ENCODE peak calls at places on chromosomes 2 and 18, in seven cellular contexts. U, F, Y, M, H, B and Q are unnamed samples.

GRCh38 chr2:64329848-64330247 is 124.1 kb upstream of the LGALSL start:
- DNase-seq in M (no peak), H (no peak), B (no peak), F (no peak), U (no peak), Y (no peak), Q (no peak)

GRCh38 chr2:61845320-61845719 is 8.5 kb downstream of the FAM161A start:
- DNase-seq in B (no peak), M (no peak), Y (no peak), F (no peak), H (no peak), U (no peak), Q (no peak)

GRCh38 chr18:69388222-69388621 is 12.5 kb upstream of the DOK6 start:
- DNase-seq in H (no peak), M (no peak), B (no peak), F (no peak), U (no peak), Y (no peak), Q (no peak)

GRCh38 chr2:127590386-127591190 is 55.1 kb downstream of the MYO7B start:
- DNase-seq in F (no peak), M (no peak), Y (no peak), U (no peak), B (no peak), H (no peak), Q (no peak)

GRCh38 chr2:42031281-42031680 is 16.5 kb upstream of the PKDCC start:
- DNase-seq in M (no peak), Y (no peak), F (no peak), H (no peak), U (no peak), B (no peak), Q (no peak)

GRCh38 chr2:126446106-126446695 is 209.8 kb upstream of the GYPC start:
- DNase-seq in H (no peak), M (no peak), B (no peak), Y (no peak), U (no peak), F (no peak), Q (no peak)

GRCh38 chr2:51013060-51013746 is 18.7 kb downstream of the NRXN1 start:
- DNase-seq in B (peak; percentile 28), H (no peak), U (no peak), Y (no peak), M (no peak), F (peak; percentile 10), Q (peak; percentile 17)

GRCh38 chr18:31499157-31499524 is 1.2 kb downstream of the DSG2 start:
- DNase-seq in F (no peak), M (no peak), Y (no peak), B (no peak), H (no peak), U (no peak), Q (peak; percentile 20)

GRCh38 chr2:36562973-36563532 is 34.9 kb downstream of the FEZ2 start:
- DNase-seq in H (no peak), Y (no peak), F (no peak), B (peak; percentile 56), U (no peak), M (no peak), Q (no peak)

GRCh38 chr18:59873616-59874015 is 26.2 kb upstream of the PMAIP1 start:
- DNase-seq in H (no peak), Y (no peak), U (no peak), M (no peak), F (no peak), B (no peak), Q (no peak)
- TF ChIP-seq JUND in H (no peak), Y (no peak), U (no peak), M (no peak), F (no peak), B (no peak), Q (no peak)

GRCh38 chr2:239945751-239946569 is 79.2 kb downstream of the NDUFA10 start:
- DNase-seq in Y (no peak), M (no peak), U (no peak), B (no peak), F (no peak), H (no peak), Q (no peak)

GRCh38 chr2:239944706-239945551 is 80.2 kb downstream of the NDUFA10 start:
- DNase-seq in Y (no peak), M (no peak), H (no peak), B (no peak), F (no peak), U (no peak), Q (no peak)

GRCh38 chr2:239948100-239948881 is 76.9 kb downstream of the NDUFA10 start:
- DNase-seq in B (no peak), Y (no peak), M (no peak), H (no peak), F (no peak), U (no peak), Q (no peak)

GRCh38 chr2:239947361-239948045 is 77.6 kb downstream of the NDUFA10 start:
- DNase-seq in M (no peak), B (no peak), F (no peak), U (no peak), H (no peak), Y (no peak), Q (no peak)

GRCh38 chr2:239946570-239947311 is 78.4 kb downstream of the NDUFA10 start:
- DNase-seq in Y (no peak), M (no peak), B (no peak), U (no peak), H (no peak), F (no peak), Q (no peak)
- TF ChIP-seq JUND in Y (no peak), M (no peak), B (no peak), U (no peak), H (no peak), F (no peak), Q (no peak)

DNA sequence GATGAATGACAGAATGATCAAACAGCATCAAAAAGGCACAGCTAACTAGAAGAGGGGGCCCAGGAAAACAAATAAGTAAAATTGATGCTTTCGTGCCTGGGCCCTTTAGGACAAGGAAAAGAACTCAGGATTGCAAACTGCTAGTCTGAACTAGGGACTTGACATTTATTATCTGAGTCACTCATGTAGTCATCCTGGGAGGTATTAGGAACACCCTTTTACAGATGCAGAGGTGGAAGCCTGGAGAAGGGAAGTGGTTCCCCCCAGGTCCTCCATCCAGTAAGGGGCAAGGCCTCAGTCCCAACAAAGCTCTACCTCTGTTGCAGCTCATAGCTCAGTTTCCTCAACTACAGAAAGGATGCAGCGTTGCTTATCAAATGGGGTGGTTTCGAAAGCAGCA is 87.0 kb upstream of the CTAGE1 start:
- DNase-seq in B (no peak), Y (no peak), F (no peak), U (no peak), M (no peak), H (no peak), Q (no peak)
- TF ChIP-seq JUND in B (no peak), Y (no peak), F (no peak), U (no peak), M (no peak), H (no peak), Q (no peak)

DNA sequence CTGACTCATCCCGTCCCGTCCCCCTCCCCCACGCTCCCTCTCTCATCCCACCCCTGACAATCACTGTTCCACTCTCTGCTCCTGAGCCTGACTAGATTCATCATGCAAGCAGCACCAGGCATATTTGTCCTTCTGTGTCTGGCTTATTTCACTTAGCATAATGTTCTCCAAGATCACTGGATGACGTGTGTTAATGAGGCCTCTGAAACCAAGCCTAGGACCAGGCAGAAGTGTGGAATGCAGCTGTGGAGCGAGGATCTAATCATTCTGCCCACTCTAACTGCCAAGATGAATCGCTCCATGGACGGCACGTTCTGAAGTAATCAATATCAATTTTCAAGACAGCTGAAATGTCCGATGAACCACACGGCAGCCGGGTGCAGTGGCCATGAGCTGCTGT is 122.4 kb upstream of the ZNF236 start:
- DNase-seq in B (no peak), H (no peak), M (no peak), U (no peak), F (no peak), Y (no peak), Q (no peak)
- TF ChIP-seq JUND in B (no peak), H (no peak), M (no peak), U (no peak), F (no peak), Y (no peak), Q (no peak)

GRCh38 chr2:200616193-200616592 is 30.4 kb downstream of the AOX1 start:
- DNase-seq in B (no peak), U (no peak), F (no peak), H (no peak), M (no peak), Y (no peak), Q (no peak)
- TF ChIP-seq JUND in B (no peak), U (no peak), F (no peak), H (no peak), M (no peak), Y (no peak), Q (no peak)

DNA sequence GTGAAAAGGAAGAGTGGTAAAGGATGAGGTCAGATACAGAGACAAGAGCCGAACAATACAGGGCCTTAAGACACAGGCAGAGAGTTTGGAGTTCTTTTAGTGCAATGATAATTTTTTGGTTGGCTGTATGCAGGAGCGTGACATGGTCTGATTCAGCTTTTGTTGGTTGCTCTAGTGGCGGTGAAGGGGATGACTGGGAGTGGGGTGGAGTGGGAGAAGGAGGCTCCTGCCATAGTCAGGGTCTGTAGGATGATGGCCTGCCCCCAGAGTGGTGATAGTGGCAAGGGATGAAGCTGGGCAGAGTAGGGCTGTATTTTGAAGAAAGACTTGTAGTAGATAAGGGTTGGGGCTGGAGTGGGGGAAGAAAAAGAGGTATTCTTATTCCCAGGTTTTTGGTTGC is 306.6 kb upstream of the VWC2L start:
- DNase-seq in M (no peak), F (no peak), H (no peak), B (no peak), Y (no peak), U (no peak), Q (no peak)
- TF ChIP-seq JUND in M (no peak), F (no peak), H (no peak), B (no peak), Y (no peak), U (no peak), Q (no peak)

GRCh38 chr18:9260388-9261380 is 73.9 kb upstream of the TWSG1 start:
- DNase-seq in U (no peak), M (no peak), B (no peak), Y (no peak), F (no peak), H (no peak), Q (no peak)
- TF ChIP-seq JUND in U (no peak), M (no peak), B (no peak), Y (no peak), F (no peak), H (no peak), Q (no peak)

DNA sequence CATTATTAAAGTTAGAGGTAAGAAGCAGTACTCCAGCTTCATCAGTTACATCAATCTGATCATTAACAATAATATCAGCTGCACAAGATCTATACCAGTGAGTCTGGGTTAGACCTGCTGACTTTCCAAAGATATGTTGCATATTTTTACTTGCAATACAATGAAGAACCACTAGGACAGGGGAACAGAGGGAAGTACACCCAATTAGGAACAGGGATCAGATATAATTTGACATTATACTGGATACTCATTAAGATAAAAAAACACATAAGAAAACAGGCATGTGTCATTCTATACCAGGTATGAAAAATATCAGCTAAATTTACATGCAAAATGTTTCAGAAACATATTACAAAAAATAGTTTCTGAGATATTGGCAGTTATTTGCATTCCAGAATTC is 995.1 kb upstream of the DDX18 start:
- DNase-seq in F (no peak), U (no peak), H (no peak), Y (no peak), B (no peak), M (peak; percentile 5), Q (no peak)
- TF ChIP-seq JUND in F (no peak), U (no peak), H (no peak), Y (no peak), B (no peak), M (no peak), Q (no peak)

GRCh38 chr2:236214331-236214995 is 46.3 kb upstream of the GBX2 start:
- DNase-seq in M (no peak), B (no peak), F (no peak), Y (no peak), U (no peak), H (no peak), Q (no peak)
- TF ChIP-seq JUND in M (no peak), B (no peak), F (no peak), Y (no peak), U (no peak), H (no peak), Q (no peak)